ENCODE peak calls at places on chromosomes 6 and 20, in five cellular contexts. One of them, this sample, is unnamed.
A peak's percentile ranks its signal among the peaks of the same experiment; 100 is the strongest.

GRCh38 chr6:159110748-159111147 is 58.5 kb upstream of the FNDC1 start:
- DNase-seq in AG04450: no peak
- DNase-seq in progenitor cell of endocrine pancreas: no peak
- DNase-seq in amniotic stem cell: no peak
- DNase-seq in activated naive CD4-positive, alpha-beta T cell treated with anti-CD3 and anti-CD28 coated beads for 36 hours: no peak
- DNase-seq in this sample: no peak

GRCh38 chr20:5544702-5545101 is 205.5 kb upstream of the SHLD1 start:
- DNase-seq in AG04450: no peak
- DNase-seq in progenitor cell of endocrine pancreas: no peak
- DNase-seq in amniotic stem cell: no peak
- DNase-seq in activated naive CD4-positive, alpha-beta T cell treated with anti-CD3 and anti-CD28 coated beads for 36 hours: no peak
- DNase-seq in this sample: no peak

GRCh38 chr6:169237496-169238134 is 16.0 kb downstream of the THBS2 start:
- DNase-seq in AG04450: no peak
- DNase-seq in progenitor cell of endocrine pancreas: no peak
- DNase-seq in amniotic stem cell: no peak
- DNase-seq in activated naive CD4-positive, alpha-beta T cell treated with anti-CD3 and anti-CD28 coated beads for 36 hours: no peak
- DNase-seq in this sample: no peak

GRCh38 chr20:35952480-35953410 is 1.6 kb downstream of the SCAND1 start:
- DNase-seq in AG04450: peak; percentile 23
- DNase-seq in progenitor cell of endocrine pancreas: no peak
- DNase-seq in amniotic stem cell: no peak
- DNase-seq in activated naive CD4-positive, alpha-beta T cell treated with anti-CD3 and anti-CD28 coated beads for 36 hours: peak; percentile 25
- DNase-seq in this sample: no peak

GRCh38 chr6:141131616-141132015 is 1001.1 kb upstream of the GJE1 start:
- DNase-seq in AG04450: no peak
- DNase-seq in progenitor cell of endocrine pancreas: no peak
- DNase-seq in amniotic stem cell: no peak
- DNase-seq in activated naive CD4-positive, alpha-beta T cell treated with anti-CD3 and anti-CD28 coated beads for 36 hours: no peak
- DNase-seq in this sample: no peak

GRCh38 chr6:118934461-118935330 is at the start of gene MCM9:
- DNase-seq in AG04450: peak; percentile 46
- DNase-seq in progenitor cell of endocrine pancreas: peak; percentile 83
- DNase-seq in amniotic stem cell: peak; percentile 74
- DNase-seq in activated naive CD4-positive, alpha-beta T cell treated with anti-CD3 and anti-CD28 coated beads for 36 hours: peak; percentile 89
- DNase-seq in this sample: peak; percentile 19

GRCh38 chr20:44404204-44405181 is 49.0 kb downstream of the HNF4A start:
- DNase-seq in AG04450: no peak
- DNase-seq in progenitor cell of endocrine pancreas: no peak
- DNase-seq in amniotic stem cell: no peak
- DNase-seq in activated naive CD4-positive, alpha-beta T cell treated with anti-CD3 and anti-CD28 coated beads for 36 hours: no peak
- DNase-seq in this sample: no peak

GRCh38 chr6:12844284-12845223 is 128.0 kb downstream of the PHACTR1 start:
- DNase-seq in AG04450: no peak
- DNase-seq in progenitor cell of endocrine pancreas: no peak
- DNase-seq in amniotic stem cell: no peak
- DNase-seq in activated naive CD4-positive, alpha-beta T cell treated with anti-CD3 and anti-CD28 coated beads for 36 hours: no peak
- DNase-seq in this sample: no peak

GRCh38 chr6:127345521-127345920 is 2.1 kb upstream of the ECHDC1 start:
- DNase-seq in AG04450: no peak
- DNase-seq in progenitor cell of endocrine pancreas: no peak
- DNase-seq in amniotic stem cell: no peak
- DNase-seq in activated naive CD4-positive, alpha-beta T cell treated with anti-CD3 and anti-CD28 coated beads for 36 hours: no peak
- DNase-seq in this sample: no peak

GRCh38 chr6:35370124-35370741 is 27.9 kb downstream of the PPARD start:
- DNase-seq in AG04450: peak; percentile 46
- DNase-seq in progenitor cell of endocrine pancreas: no peak
- DNase-seq in amniotic stem cell: peak; percentile 87
- DNase-seq in activated naive CD4-positive, alpha-beta T cell treated with anti-CD3 and anti-CD28 coated beads for 36 hours: peak; percentile 54
- DNase-seq in this sample: peak; percentile 90

GRCh38 chr6:33620158-33620583 is 951 bp upstream of the ITPR3 start:
- DNase-seq in AG04450: no peak
- DNase-seq in progenitor cell of endocrine pancreas: no peak
- DNase-seq in amniotic stem cell: no peak
- DNase-seq in activated naive CD4-positive, alpha-beta T cell treated with anti-CD3 and anti-CD28 coated beads for 36 hours: peak; percentile 43
- DNase-seq in this sample: no peak

GRCh38 chr20:37911838-37912273 is 8.9 kb downstream of the VSTM2L start:
- DNase-seq in AG04450: no peak
- DNase-seq in progenitor cell of endocrine pancreas: no peak
- DNase-seq in amniotic stem cell: no peak
- DNase-seq in activated naive CD4-positive, alpha-beta T cell treated with anti-CD3 and anti-CD28 coated beads for 36 hours: peak; percentile 29
- DNase-seq in this sample: no peak

GRCh38 chr20:49856904-49857303 is 44.3 kb downstream of the SLC9A8 start:
- DNase-seq in AG04450: no peak
- DNase-seq in progenitor cell of endocrine pancreas: no peak
- DNase-seq in amniotic stem cell: no peak
- DNase-seq in activated naive CD4-positive, alpha-beta T cell treated with anti-CD3 and anti-CD28 coated beads for 36 hours: no peak
- DNase-seq in this sample: no peak

GRCh38 chr6:68756454-68757375 is 121.6 kb downstream of the ADGRB3 start:
- DNase-seq in AG04450: no peak
- DNase-seq in progenitor cell of endocrine pancreas: no peak
- DNase-seq in amniotic stem cell: no peak
- DNase-seq in activated naive CD4-positive, alpha-beta T cell treated with anti-CD3 and anti-CD28 coated beads for 36 hours: no peak
- DNase-seq in this sample: no peak

GRCh38 chr6:117487831-117488230 is 5.4 kb downstream of the DCBLD1 start:
- DNase-seq in AG04450: no peak
- DNase-seq in progenitor cell of endocrine pancreas: no peak
- DNase-seq in amniotic stem cell: no peak
- DNase-seq in activated naive CD4-positive, alpha-beta T cell treated with anti-CD3 and anti-CD28 coated beads for 36 hours: no peak
- DNase-seq in this sample: peak; percentile 93

GRCh38 chr20:1467355-1468116 is 887 bp upstream of the NSFL1C start:
- DNase-seq in AG04450: no peak
- DNase-seq in progenitor cell of endocrine pancreas: no peak
- DNase-seq in amniotic stem cell: no peak
- DNase-seq in activated naive CD4-positive, alpha-beta T cell treated with anti-CD3 and anti-CD28 coated beads for 36 hours: no peak
- DNase-seq in this sample: no peak

GRCh38 chr6:70547313-70547712 is 19.4 kb upstream of the SDHAF4 start:
- DNase-seq in AG04450: no peak
- DNase-seq in progenitor cell of endocrine pancreas: no peak
- DNase-seq in amniotic stem cell: no peak
- DNase-seq in activated naive CD4-positive, alpha-beta T cell treated with anti-CD3 and anti-CD28 coated beads for 36 hours: peak; percentile 25
- DNase-seq in this sample: no peak

GRCh38 chr6:37283268-37283667 is 25.3 kb upstream of the TMEM217 start:
- DNase-seq in AG04450: no peak
- DNase-seq in progenitor cell of endocrine pancreas: no peak
- DNase-seq in amniotic stem cell: no peak
- DNase-seq in activated naive CD4-positive, alpha-beta T cell treated with anti-CD3 and anti-CD28 coated beads for 36 hours: no peak
- DNase-seq in this sample: no peak

GRCh38 chr20:33858666-33859065 is 47.5 kb downstream of the CHMP4B start:
- DNase-seq in AG04450: no peak
- DNase-seq in progenitor cell of endocrine pancreas: no peak
- DNase-seq in amniotic stem cell: no peak
- DNase-seq in activated naive CD4-positive, alpha-beta T cell treated with anti-CD3 and anti-CD28 coated beads for 36 hours: no peak
- DNase-seq in this sample: no peak

GRCh38 chr6:19587238-19587942 is 249.8 kb upstream of the ID4 start:
- DNase-seq in AG04450: no peak
- DNase-seq in progenitor cell of endocrine pancreas: no peak
- DNase-seq in amniotic stem cell: no peak
- DNase-seq in activated naive CD4-positive, alpha-beta T cell treated with anti-CD3 and anti-CD28 coated beads for 36 hours: no peak
- DNase-seq in this sample: no peak

GRCh38 chr6:100465701-100466409 is 1.1 kb upstream of the SIM1 start:
- DNase-seq in AG04450: no peak
- DNase-seq in progenitor cell of endocrine pancreas: no peak
- DNase-seq in amniotic stem cell: no peak
- DNase-seq in activated naive CD4-positive, alpha-beta T cell treated with anti-CD3 and anti-CD28 coated beads for 36 hours: no peak
- DNase-seq in this sample: no peak

GRCh38 chr6:90263653-90264052 is 33.0 kb downstream of the BACH2 start:
- DNase-seq in AG04450: peak; percentile 94
- DNase-seq in progenitor cell of endocrine pancreas: no peak
- DNase-seq in amniotic stem cell: no peak
- DNase-seq in activated naive CD4-positive, alpha-beta T cell treated with anti-CD3 and anti-CD28 coated beads for 36 hours: no peak
- DNase-seq in this sample: peak; percentile 28

GRCh38 chr6:149867876-149868640 is 3.9 kb upstream of the LRP11 start:
- DNase-seq in AG04450: no peak
- DNase-seq in progenitor cell of endocrine pancreas: peak; percentile 36
- DNase-seq in amniotic stem cell: no peak
- DNase-seq in activated naive CD4-positive, alpha-beta T cell treated with anti-CD3 and anti-CD28 coated beads for 36 hours: no peak
- DNase-seq in this sample: no peak

GRCh38 chr6:8322659-8323058 is 112.7 kb downstream of the SLC35B3 start:
- DNase-seq in AG04450: no peak
- DNase-seq in progenitor cell of endocrine pancreas: no peak
- DNase-seq in amniotic stem cell: no peak
- DNase-seq in activated naive CD4-positive, alpha-beta T cell treated with anti-CD3 and anti-CD28 coated beads for 36 hours: no peak
- DNase-seq in this sample: no peak

GRCh38 chr6:170224694-170225660 is 65.9 kb downstream of the DLL1 start:
- DNase-seq in AG04450: no peak
- DNase-seq in progenitor cell of endocrine pancreas: no peak
- DNase-seq in amniotic stem cell: no peak
- DNase-seq in activated naive CD4-positive, alpha-beta T cell treated with anti-CD3 and anti-CD28 coated beads for 36 hours: no peak
- DNase-seq in this sample: peak; percentile 5

GRCh38 chr6:44906761-44907160 is 421.4 kb upstream of the RUNX2 start:
- DNase-seq in AG04450: no peak
- DNase-seq in progenitor cell of endocrine pancreas: no peak
- DNase-seq in amniotic stem cell: no peak
- DNase-seq in activated naive CD4-positive, alpha-beta T cell treated with anti-CD3 and anti-CD28 coated beads for 36 hours: no peak
- DNase-seq in this sample: no peak

GRCh38 chr6:158131926-158132325 is 36.1 kb downstream of the SERAC1 start:
- DNase-seq in AG04450: no peak
- DNase-seq in progenitor cell of endocrine pancreas: no peak
- DNase-seq in amniotic stem cell: no peak
- DNase-seq in activated naive CD4-positive, alpha-beta T cell treated with anti-CD3 and anti-CD28 coated beads for 36 hours: peak; percentile 33
- DNase-seq in this sample: no peak

GRCh38 chr6:130018830-130019795 is 732 bp downstream of the L3MBTL3 start:
- DNase-seq in AG04450: no peak
- DNase-seq in progenitor cell of endocrine pancreas: peak; percentile 18
- DNase-seq in amniotic stem cell: no peak
- DNase-seq in activated naive CD4-positive, alpha-beta T cell treated with anti-CD3 and anti-CD28 coated beads for 36 hours: peak; percentile 38
- DNase-seq in this sample: no peak

GRCh38 chr6:88662163-88662580 is 301.2 kb downstream of the RNGTT start:
- DNase-seq in AG04450: no peak
- DNase-seq in progenitor cell of endocrine pancreas: no peak
- DNase-seq in amniotic stem cell: no peak
- DNase-seq in activated naive CD4-positive, alpha-beta T cell treated with anti-CD3 and anti-CD28 coated beads for 36 hours: no peak
- DNase-seq in this sample: no peak

GRCh38 chr6:113402541-113402940 is 454.6 kb upstream of the MARCKS start:
- DNase-seq in AG04450: no peak
- DNase-seq in progenitor cell of endocrine pancreas: no peak
- DNase-seq in amniotic stem cell: no peak
- DNase-seq in activated naive CD4-positive, alpha-beta T cell treated with anti-CD3 and anti-CD28 coated beads for 36 hours: no peak
- DNase-seq in this sample: no peak

GRCh38 chr6:11718461-11718860 is 60.1 kb downstream of the ADTRP start:
- DNase-seq in AG04450: no peak
- DNase-seq in progenitor cell of endocrine pancreas: no peak
- DNase-seq in amniotic stem cell: no peak
- DNase-seq in activated naive CD4-positive, alpha-beta T cell treated with anti-CD3 and anti-CD28 coated beads for 36 hours: no peak
- DNase-seq in this sample: no peak

GRCh38 chr6:108651781-108652227 is 91.1 kb downstream of the FOXO3 start:
- DNase-seq in AG04450: peak; percentile 67
- DNase-seq in progenitor cell of endocrine pancreas: no peak
- DNase-seq in amniotic stem cell: peak; percentile 66
- DNase-seq in activated naive CD4-positive, alpha-beta T cell treated with anti-CD3 and anti-CD28 coated beads for 36 hours: no peak
- DNase-seq in this sample: peak; percentile 84

GRCh38 chr20:22333885-22334545 is 250.4 kb downstream of the FOXA2 start:
- DNase-seq in AG04450: peak; percentile 6
- DNase-seq in progenitor cell of endocrine pancreas: peak; percentile 52
- DNase-seq in amniotic stem cell: peak; percentile 4
- DNase-seq in activated naive CD4-positive, alpha-beta T cell treated with anti-CD3 and anti-CD28 coated beads for 36 hours: peak; percentile 55
- DNase-seq in this sample: no peak

GRCh38 chr6:166752097-166752496 is 125.0 kb upstream of the RPS6KA2 start:
- DNase-seq in AG04450: no peak
- DNase-seq in progenitor cell of endocrine pancreas: no peak
- DNase-seq in amniotic stem cell: no peak
- DNase-seq in activated naive CD4-positive, alpha-beta T cell treated with anti-CD3 and anti-CD28 coated beads for 36 hours: no peak
- DNase-seq in this sample: no peak

GRCh38 chr20:41133709-41134361 is 3.5 kb upstream of the PLCG1 start:
- DNase-seq in AG04450: no peak
- DNase-seq in progenitor cell of endocrine pancreas: no peak
- DNase-seq in amniotic stem cell: no peak
- DNase-seq in activated naive CD4-positive, alpha-beta T cell treated with anti-CD3 and anti-CD28 coated beads for 36 hours: peak; percentile 73
- DNase-seq in this sample: no peak

GRCh38 chr20:10922941-10923340 is 249.1 kb upstream of the JAG1 start:
- DNase-seq in AG04450: peak; percentile 91
- DNase-seq in progenitor cell of endocrine pancreas: no peak
- DNase-seq in amniotic stem cell: peak; percentile 62
- DNase-seq in activated naive CD4-positive, alpha-beta T cell treated with anti-CD3 and anti-CD28 coated beads for 36 hours: no peak
- DNase-seq in this sample: peak; percentile 65

GRCh38 chr6:125942677-125943527 is 13.7 kb upstream of the HINT3 start:
- DNase-seq in AG04450: no peak
- DNase-seq in progenitor cell of endocrine pancreas: no peak
- DNase-seq in amniotic stem cell: no peak
- DNase-seq in activated naive CD4-positive, alpha-beta T cell treated with anti-CD3 and anti-CD28 coated beads for 36 hours: no peak
- DNase-seq in this sample: no peak